ENCODE peak calls at places on chromosomes 7 and 10, in four cellular contexts. One of them, this sample, is unnamed.

GRCh38 chr10:69318997-69319727 is 40.9 kb downstream of the HK1 start:
- DNase-seq in WTC11: no peak
- DNase-seq in HepG2: no peak
- DNase-seq in K562: peak; percentile 80
- DNase-seq in this sample: no peak

GRCh38 chr7:156475179-156475578 is 165.4 kb upstream of the RNF32 start:
- DNase-seq in WTC11: no peak
- DNase-seq in HepG2: no peak
- DNase-seq in K562: no peak
- DNase-seq in this sample: peak; percentile 16

GRCh38 chr7:71846160-71846559 is 566.0 kb downstream of the CALN1 start:
- DNase-seq in WTC11: peak; percentile 45
- DNase-seq in HepG2: no peak
- DNase-seq in K562: peak; percentile 21
- DNase-seq in this sample: no peak

GRCh38 chr10:54985732-54986131 is 184.7 kb upstream of the PCDH15 start:
- DNase-seq in WTC11: no peak
- DNase-seq in HepG2: peak; percentile 37
- DNase-seq in K562: peak; percentile 7
- DNase-seq in this sample: no peak

GRCh38 chr7:92652536-92652935 is 62.3 kb upstream of the FAM133B start:
- DNase-seq in WTC11: no peak
- DNase-seq in HepG2: no peak
- DNase-seq in K562: no peak
- DNase-seq in this sample: no peak

GRCh38 chr7:90771281-90771680 is 175.2 kb downstream of the CDK14 start:
- DNase-seq in WTC11: no peak
- DNase-seq in HepG2: no peak
- DNase-seq in K562: no peak
- DNase-seq in this sample: no peak

GRCh38 chr10:110137142-110137545 is 70.3 kb upstream of the MXI1 start:
- DNase-seq in WTC11: no peak
- DNase-seq in HepG2: peak; percentile 76
- DNase-seq in K562: peak; percentile 54
- DNase-seq in this sample: peak; percentile 48

GRCh38 chr7:100467638-100468373 is 3.7 kb upstream of the SPACDR start:
- DNase-seq in WTC11: no peak
- DNase-seq in HepG2: no peak
- DNase-seq in K562: no peak
- DNase-seq in this sample: no peak

GRCh38 chr10:32981760-32982159 is 23.7 kb upstream of the ITGB1 start:
- DNase-seq in WTC11: no peak
- DNase-seq in HepG2: no peak
- DNase-seq in K562: peak; percentile 52
- DNase-seq in this sample: no peak
- TF ChIP-seq NR2C2 in WTC11: no peak
- TF ChIP-seq NR2C2 in HepG2: no peak
- TF ChIP-seq NR2C2 in K562: peak; percentile 70
- TF ChIP-seq NR2C2 in this sample: no peak

GRCh38 chr7:1693991-1694524 is 24.0 kb downstream of the ELFN1 start:
- DNase-seq in WTC11: peak; percentile 82
- DNase-seq in HepG2: no peak
- DNase-seq in K562: peak; percentile 36
- DNase-seq in this sample: no peak
- TF ChIP-seq NR2C2 in WTC11: no peak
- TF ChIP-seq NR2C2 in HepG2: no peak
- TF ChIP-seq NR2C2 in K562: no peak
- TF ChIP-seq NR2C2 in this sample: no peak

GRCh38 chr10:74539317-74539716 is 287.1 kb upstream of the KAT6B start:
- DNase-seq in WTC11: no peak
- DNase-seq in HepG2: no peak
- DNase-seq in K562: no peak
- DNase-seq in this sample: no peak
- TF ChIP-seq NR2C2 in WTC11: no peak
- TF ChIP-seq NR2C2 in HepG2: no peak
- TF ChIP-seq NR2C2 in K562: no peak
- TF ChIP-seq NR2C2 in this sample: no peak

GRCh38 chr10:131824371-131825149 is 76.2 kb upstream of the PPP2R2D start:
- DNase-seq in WTC11: peak; percentile 26
- DNase-seq in HepG2: no peak
- DNase-seq in K562: no peak
- DNase-seq in this sample: no peak
- TF ChIP-seq NR2C2 in WTC11: no peak
- TF ChIP-seq NR2C2 in HepG2: no peak
- TF ChIP-seq NR2C2 in K562: no peak
- TF ChIP-seq NR2C2 in this sample: no peak

GRCh38 chr10:76251773-76252617 is 820.6 kb downstream of the LRMDA start:
- DNase-seq in WTC11: no peak
- DNase-seq in HepG2: no peak
- DNase-seq in K562: no peak
- DNase-seq in this sample: no peak
- TF ChIP-seq NR2C2 in WTC11: no peak
- TF ChIP-seq NR2C2 in HepG2: no peak
- TF ChIP-seq NR2C2 in K562: no peak
- TF ChIP-seq NR2C2 in this sample: no peak

GRCh38 chr10:113961261-113961938 is 82.3 kb upstream of the ADRB1 start:
- DNase-seq in WTC11: no peak
- DNase-seq in HepG2: no peak
- DNase-seq in K562: no peak
- DNase-seq in this sample: peak; percentile 86
- TF ChIP-seq NR2C2 in WTC11: no peak
- TF ChIP-seq NR2C2 in HepG2: no peak
- TF ChIP-seq NR2C2 in K562: no peak
- TF ChIP-seq NR2C2 in this sample: no peak

DNA sequence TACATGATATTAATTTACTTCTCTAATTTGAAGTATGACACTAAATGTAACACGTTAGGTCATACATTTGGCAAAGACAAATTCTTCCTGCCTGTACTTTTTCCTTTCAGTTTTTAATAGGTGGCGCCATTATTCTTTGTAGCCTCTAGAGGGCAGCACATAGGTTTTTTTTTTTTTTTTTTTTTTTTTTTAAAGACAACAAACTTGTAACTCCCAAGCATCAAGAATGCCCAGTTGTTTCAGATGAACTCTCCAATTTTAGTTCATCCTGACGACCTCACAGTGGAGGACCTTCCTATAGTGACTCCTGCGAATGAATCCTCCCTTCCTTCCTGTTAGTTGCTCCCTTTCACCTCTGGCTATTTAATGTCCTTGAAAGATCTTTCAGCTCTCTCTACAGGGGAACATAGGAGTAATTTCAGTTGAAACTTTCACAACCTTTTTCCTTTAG is 139.3 kb upstream of the HDAC9 start:
- DNase-seq in WTC11: no peak
- DNase-seq in HepG2: peak; percentile 8
- DNase-seq in K562: peak; percentile 12
- DNase-seq in this sample: no peak
- TF ChIP-seq NR2C2 in WTC11: no peak
- TF ChIP-seq NR2C2 in HepG2: no peak
- TF ChIP-seq NR2C2 in K562: no peak
- TF ChIP-seq NR2C2 in this sample: no peak

DNA sequence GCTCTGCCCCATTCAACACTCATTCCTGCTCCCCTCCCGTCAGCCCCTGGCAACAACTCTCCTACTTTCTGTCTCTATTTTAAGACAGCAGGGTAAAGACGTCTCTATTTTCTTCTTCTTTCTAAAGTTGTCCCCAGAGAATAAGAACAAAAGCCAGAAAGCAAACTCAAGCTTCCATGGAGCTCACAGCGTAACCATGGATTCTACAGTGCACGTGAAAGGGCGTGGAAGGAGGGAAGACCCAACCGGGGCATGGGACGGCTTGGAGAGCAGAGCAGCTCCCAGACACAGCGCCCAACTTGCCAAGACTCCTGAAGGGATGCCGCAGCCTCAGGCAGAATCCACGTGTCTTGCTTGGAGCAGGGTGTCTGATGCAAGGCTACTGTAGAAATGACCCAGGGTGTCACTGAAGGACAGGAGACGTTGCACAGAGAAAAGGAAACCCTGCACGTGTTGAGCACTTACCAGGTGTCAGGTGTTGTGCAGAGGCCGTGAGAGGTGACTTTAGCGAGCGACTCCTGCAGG is 42.8 kb upstream of the PITRM1 start:
- DNase-seq in WTC11: no peak
- DNase-seq in HepG2: no peak
- DNase-seq in K562: no peak
- DNase-seq in this sample: no peak
- TF ChIP-seq NR2C2 in WTC11: no peak
- TF ChIP-seq NR2C2 in HepG2: no peak
- TF ChIP-seq NR2C2 in K562: no peak
- TF ChIP-seq NR2C2 in this sample: no peak

GRCh38 chr10:5045095-5045494 is 41.4 kb upstream of the AKR1C2 start:
- DNase-seq in WTC11: no peak
- DNase-seq in HepG2: no peak
- DNase-seq in K562: no peak
- DNase-seq in this sample: no peak

GRCh38 chr10:5046410-5046809 is 42.8 kb upstream of the AKR1C2 start:
- DNase-seq in WTC11: no peak
- DNase-seq in HepG2: no peak
- DNase-seq in K562: no peak
- DNase-seq in this sample: no peak

GRCh38 chr10:5042922-5043321 is 39.3 kb upstream of the AKR1C2 start:
- DNase-seq in WTC11: no peak
- DNase-seq in HepG2: no peak
- DNase-seq in K562: no peak
- DNase-seq in this sample: no peak

GRCh38 chr10:5043716-5044115 is 40.1 kb upstream of the AKR1C2 start:
- DNase-seq in WTC11: no peak
- DNase-seq in HepG2: no peak
- DNase-seq in K562: no peak
- DNase-seq in this sample: no peak

GRCh38 chr10:5047912-5048628 is 44.4 kb upstream of the AKR1C2 start:
- DNase-seq in WTC11: no peak
- DNase-seq in HepG2: no peak
- DNase-seq in K562: no peak
- DNase-seq in this sample: no peak
- TF ChIP-seq NR2C2 in WTC11: no peak
- TF ChIP-seq NR2C2 in HepG2: no peak
- TF ChIP-seq NR2C2 in K562: no peak
- TF ChIP-seq NR2C2 in this sample: no peak

GRCh38 chr7:28584235-28584634 is 171.9 kb downstream of the CREB5 start:
- DNase-seq in WTC11: no peak
- DNase-seq in HepG2: no peak
- DNase-seq in K562: no peak
- DNase-seq in this sample: no peak

GRCh38 chr7:28587211-28587610 is 174.9 kb downstream of the CREB5 start:
- DNase-seq in WTC11: no peak
- DNase-seq in HepG2: no peak
- DNase-seq in K562: no peak
- DNase-seq in this sample: no peak

GRCh38 chr7:28588606-28589005 is 176.3 kb downstream of the CREB5 start:
- DNase-seq in WTC11: no peak
- DNase-seq in HepG2: no peak
- DNase-seq in K562: no peak
- DNase-seq in this sample: no peak

GRCh38 chr7:28582226-28582625 is 169.9 kb downstream of the CREB5 start:
- DNase-seq in WTC11: no peak
- DNase-seq in HepG2: no peak
- DNase-seq in K562: no peak
- DNase-seq in this sample: no peak

DNA sequence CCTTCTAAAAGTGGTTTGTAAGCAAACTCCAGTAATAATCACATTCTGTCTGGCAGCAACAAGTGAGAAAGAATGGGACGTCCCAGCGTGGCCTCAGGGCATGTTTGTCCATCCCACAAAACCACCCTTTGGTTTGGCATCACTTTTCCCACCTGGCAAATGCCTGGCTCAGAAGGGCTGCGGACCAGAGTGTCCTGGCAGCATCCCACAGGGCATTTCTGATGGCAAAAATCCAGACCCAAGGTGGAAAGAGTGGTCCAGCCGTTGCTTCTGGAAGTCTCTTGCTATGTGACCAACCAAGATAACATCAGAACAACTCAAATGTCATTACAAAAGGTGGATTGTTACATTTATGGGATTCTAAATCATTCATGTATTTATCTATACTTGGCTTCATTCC is 174.4 kb downstream of the CREB5 start:
- DNase-seq in WTC11: no peak
- DNase-seq in HepG2: no peak
- DNase-seq in K562: no peak
- DNase-seq in this sample: no peak
- TF ChIP-seq NR2C2 in WTC11: no peak
- TF ChIP-seq NR2C2 in HepG2: no peak
- TF ChIP-seq NR2C2 in K562: no peak
- TF ChIP-seq NR2C2 in this sample: no peak

This sample was measured in GM12878.